ENCODE peak calls at places on chromosome 17, in four cellular contexts. G, E, H and V are unnamed samples.
A peak's percentile ranks its signal among the peaks of the same experiment; 100 is the strongest.

GRCh38 chr17:64032081-64032480 is 11.6 kb upstream of the ICAM2 start:
- DNase-seq in G (no peak), E (no peak), H (no peak), V (no peak)

GRCh38 chr17:15651001-15651582 is 31.6 kb upstream of the FBXW10B start:
- DNase-seq in G (no peak), E (no peak), H (peak; percentile 90), V (no peak)

GRCh38 chr17:68346448-68346847 is 55.2 kb downstream of the ARSG start:
- DNase-seq in G (peak; percentile 15), E (peak; percentile 78), H (no peak), V (no peak)

GRCh38 chr17:8825802-8826201 is 26.6 kb upstream of the MFSD6L start:
- DNase-seq in G (no peak), E (no peak), H (no peak), V (no peak)

GRCh38 chr17:75861927-75862317 is 6.8 kb upstream of the WBP2 start:
- DNase-seq in G (no peak), E (no peak), H (no peak), V (no peak)

GRCh38 chr17:231966-232807 is 50.7 kb upstream of the DOC2B start:
- DNase-seq in G (no peak), E (no peak), H (no peak), V (peak; percentile 64)

GRCh38 chr17:70521821-70522256 is 352.5 kb downstream of the KCNJ2 start:
- DNase-seq in G (no peak), E (no peak), H (peak; percentile 86), V (no peak)

GRCh38 chr17:76273435-76273921 is 8.3 kb downstream of the UBALD2 start:
- DNase-seq in G (no peak), E (no peak), H (no peak), V (no peak)

GRCh38 chr17:56203430-56203829 is 50.2 kb downstream of the ANKFN1 start:
- DNase-seq in G (no peak), E (no peak), H (no peak), V (no peak)

GRCh38 chr17:29620271-29620670 is 2.4 kb downstream of the CORO6 start:
- DNase-seq in G (no peak), E (no peak), H (no peak), V (no peak)

GRCh38 chr17:4877089-4877488 is 22.2 kb upstream of the C17orf107 start:
- DNase-seq in G (no peak), E (no peak), H (no peak), V (no peak)

GRCh38 chr17:48909796-48910195 is 1.6 kb downstream of the UBE2Z start:
- DNase-seq in G (no peak), E (no peak), H (no peak), V (no peak)

GRCh38 chr17:9768381-9768934 is 22.9 kb downstream of the DHRS7C start:
- DNase-seq in G (no peak), E (no peak), H (peak; percentile 50), V (no peak)

GRCh38 chr17:44115585-44116415 is 7.6 kb downstream of the HDAC5 start:
- DNase-seq in G (no peak), E (peak; percentile 20), H (no peak), V (no peak)

GRCh38 chr17:78573955-78574354 is 3.2 kb downstream of the DNAH17 start:
- DNase-seq in G (no peak), E (no peak), H (peak; percentile 40), V (no peak)

GRCh38 chr17:33229028-33229427 is 64.1 kb downstream of the ASIC2 start:
- DNase-seq in G (no peak), E (no peak), H (no peak), V (no peak)

GRCh38 chr17:8807070-8807550 is 7.9 kb upstream of the MFSD6L start:
- DNase-seq in G (no peak), E (no peak), H (no peak), V (no peak)

GRCh38 chr17:29720471-29720990 is 97.8 kb upstream of the CORO6 start:
- DNase-seq in G (no peak), E (no peak), H (no peak), V (no peak)

GRCh38 chr17:31443386-31443785 is 51.9 kb downstream of the RAB11FIP4 start:
- DNase-seq in G (no peak), E (no peak), H (no peak), V (no peak)

GRCh38 chr17:81037026-81037782 is 2.3 kb downstream of the BAIAP2 start:
- DNase-seq in G (no peak), E (no peak), H (no peak), V (no peak)

GRCh38 chr17:34713687-34714086 is 134.3 kb downstream of the TMEM132E start:
- DNase-seq in G (no peak), E (no peak), H (no peak), V (no peak)

GRCh38 chr17:77792626-77793025 is 165.9 kb upstream of the TNRC6C start:
- DNase-seq in G (no peak), E (no peak), H (no peak), V (peak; percentile 42)

GRCh38 chr17:46191332-46192210 is 1.7 kb downstream of the KANSL1 start:
- DNase-seq in G (no peak), E (peak; percentile 33), H (peak; percentile 72), V (no peak)

GRCh38 chr17:34474706-34475105 is 104.7 kb upstream of the TMEM132E start:
- DNase-seq in G (no peak), E (no peak), H (no peak), V (no peak)

GRCh38 chr17:6948562-6948961 is 47.3 kb upstream of the ALOX12 start:
- DNase-seq in G (no peak), E (no peak), H (no peak), V (no peak)

GRCh38 chr17:70184770-70185169 is 15.4 kb downstream of the KCNJ2 start:
- DNase-seq in G (no peak), E (no peak), H (no peak), V (no peak)

GRCh38 chr17:79997004-79997673 is 38.5 kb downstream of the TBC1D16 start:
- DNase-seq in G (peak; percentile 52), E (peak; percentile 68), H (no peak), V (no peak)

GRCh38 chr17:41697122-41697962 is 8.7 kb downstream of the EIF1 start:
- DNase-seq in G (no peak), E (no peak), H (no peak), V (no peak)

GRCh38 chr17:78547035-78547434 is 30.2 kb downstream of the DNAH17 start:
- DNase-seq in G (no peak), E (no peak), H (no peak), V (no peak)

GRCh38 chr17:34675143-34675542 is 95.8 kb downstream of the TMEM132E start:
- DNase-seq in G (no peak), E (no peak), H (no peak), V (no peak)

GRCh38 chr17:20995873-20996723 is 46.7 kb downstream of the USP22 start:
- DNase-seq in G (no peak), E (no peak), H (no peak), V (no peak)

GRCh38 chr17:47757416-47757815 is 24.4 kb downstream of the TBX21 start:
- DNase-seq in G (no peak), E (no peak), H (no peak), V (no peak)

GRCh38 chr17:43416998-43417891 is 18.5 kb downstream of the ARL4D start:
- DNase-seq in G (no peak), E (no peak), H (no peak), V (no peak)

GRCh38 chr17:31787857-31788570 is 71.0 kb downstream of the COPRS start:
- DNase-seq in G (no peak), E (no peak), H (no peak), V (no peak)

GRCh38 chr17:70104688-70105087 is 29.7 kb downstream of the KCNJ16 start:
- DNase-seq in G (no peak), E (no peak), H (no peak), V (no peak)

GRCh38 chr17:65231086-65231485 is 93.9 kb downstream of the RGS9 start:
- DNase-seq in G (no peak), E (no peak), H (no peak), V (no peak)

GRCh38 chr17:740240-741055 is 8.1 kb downstream of the TLCD3A start:
- DNase-seq in G (no peak), E (peak; percentile 17), H (no peak), V (no peak)

GRCh38 chr17:68771867-68772515 is 170.8 kb upstream of the FAM20A start:
- DNase-seq in G (no peak), E (no peak), H (peak; percentile 67), V (no peak)

GRCh38 chr17:66541461-66542182 is 239.2 kb downstream of the PRKCA start:
- DNase-seq in G (no peak), E (no peak), H (no peak), V (no peak)